ENCODE peak calls at places on chromosomes 13 and 19, in four cellular contexts. E is pancreas, D is tibial artery, L is substantia nigra. U is an unnamed sample.

GRCh38 chr13:40340368-40341085 is 325.9 kb downstream of the FOXO1 start:
- DNase-seq in E (peak; percentile 75), D (no peak), L (no peak), U (no peak)

GRCh38 chr19:53101518-53101917 is 1.7 kb downstream of the ZNF160 start:
- DNase-seq in E (no peak), L (no peak), D (no peak), U (peak; percentile 58)

GRCh38 chr13:99677388-99677951 is 176.2 kb downstream of the TM9SF2 start:
- DNase-seq in D (no peak), E (no peak), L (no peak), U (no peak)

GRCh38 chr19:11102944-11103343 is 13.7 kb downstream of the LDLR start:
- DNase-seq in L (no peak), E (no peak), D (no peak), U (peak; percentile 43)

GRCh38 chr13:75195479-75196111 is 286.4 kb downstream of the TBC1D4 start:
- DNase-seq in D (no peak), E (no peak), L (no peak), U (no peak)

GRCh38 chr13:101521371-101521770 is 68.9 kb downstream of the ITGBL1 start:
- DNase-seq in D (no peak), E (no peak), L (no peak), U (no peak)

GRCh38 chr19:5124111-5124855 is 155.4 kb downstream of the KDM4B start:
- DNase-seq in L (no peak), E (no peak), D (no peak), U (no peak)

GRCh38 chr19:42282036-42282762 is 13.1 kb downstream of the CIC start:
- DNase-seq in D (peak; percentile 72), E (no peak), L (no peak), U (no peak)

GRCh38 chr13:73065665-73066350 is 7.0 kb downstream of the KLF5 start:
- DNase-seq in D (no peak), E (peak; percentile 27), L (no peak), U (no peak)

GRCh38 chr13:51380269-51380668 is 40.8 kb downstream of the SERPINE3 start:
- DNase-seq in E (no peak), L (no peak), D (no peak), U (no peak)

GRCh38 chr13:50255639-50256038 is 240.4 kb downstream of the KCNRG start:
- DNase-seq in E (no peak), L (no peak), D (no peak), U (no peak)

GRCh38 chr13:106570354-106570822 is 2.5 kb upstream of the ARGLU1 start:
- DNase-seq in L (peak; percentile 3), D (peak; percentile 82), E (peak; percentile 86), U (peak; percentile 92)

GRCh38 chr13:65597839-65598818 is 1632.0 kb downstream of the PCDH9 start:
- DNase-seq in E (no peak), L (no peak), D (no peak), U (no peak)

GRCh38 chr13:45162821-45163220 is 38.0 kb downstream of the KCTD4 start:
- DNase-seq in D (no peak), E (no peak), L (no peak), U (no peak)

GRCh38 chr13:44388427-44388826 is 14.8 kb downstream of the SERP2 start:
- DNase-seq in E (no peak), L (no peak), D (no peak), U (no peak)

GRCh38 chr13:60448907-60449510 is 52.0 kb downstream of the TDRD3 start:
- DNase-seq in D (no peak), E (no peak), L (no peak), U (peak; percentile 31)

GRCh38 chr19:30448386-30449130 is 76.4 kb downstream of the ZNF536 start:
- DNase-seq in E (no peak), D (no peak), L (no peak), U (no peak)

GRCh38 chr13:108855737-108856387 is 226.5 kb downstream of the MYO16 start:
- DNase-seq in D (no peak), L (no peak), E (no peak), U (no peak)

GRCh38 chr13:60267498-60268202 is 103.9 kb upstream of the DIAPH3 start:
- DNase-seq in D (no peak), L (no peak), E (peak; percentile 61), U (peak; percentile 19)

GRCh38 chr13:36323951-36324566 is 22.1 kb downstream of the SPART start:
- DNase-seq in D (no peak), L (no peak), E (no peak), U (no peak)

GRCh38 chr19:55536951-55537740 is at the start of gene SBK2:
- DNase-seq in L (no peak), E (no peak), D (no peak), U (no peak)

GRCh38 chr13:95160112-95160906 is 140.9 kb downstream of the ABCC4 start:
- DNase-seq in L (no peak), E (no peak), D (no peak), U (no peak)

GRCh38 chr19:17946965-17947784 is 14.4 kb downstream of the CCDC124 start:
- DNase-seq in D (no peak), L (no peak), E (peak; percentile 45), U (no peak)

GRCh38 chr13:45807520-45808099 is 43.9 kb downstream of the SIAH3 start:
- DNase-seq in D (no peak), L (no peak), E (peak; percentile 28), U (peak; percentile 45)

GRCh38 chr19:5967994-5968430 is 9.9 kb downstream of the RANBP3 start:
- DNase-seq in E (peak; percentile 83), D (peak; percentile 77), L (peak; percentile 43), U (peak; percentile 83)

GRCh38 chr13:99812611-99813010 is 159.0 kb downstream of the ZIC5 start:
- DNase-seq in E (peak; percentile 18), D (no peak), L (no peak), U (no peak)

GRCh38 chr13:48680756-48681392 is 27.1 kb downstream of the CYSLTR2 start:
- DNase-seq in D (no peak), E (no peak), L (no peak), U (no peak)

GRCh38 chr13:102344410-102344809 is 57.4 kb downstream of the FGF14 start:
- DNase-seq in E (no peak), D (no peak), L (no peak), U (no peak)

GRCh38 chr19:3970313-3970807 is 539 bp downstream of the DAPK3 start:
- DNase-seq in D (no peak), L (no peak), E (peak; percentile 40), U (no peak)

GRCh38 chr13:85610024-85610423 is 189.2 kb downstream of the SLITRK6 start:
- DNase-seq in L (no peak), D (no peak), E (no peak), U (no peak)

GRCh38 chr19:44607049-44607448 is 6.3 kb upstream of the IGSF23 start:
- DNase-seq in D (no peak), E (no peak), L (no peak), U (peak; percentile 23)
- H3K27ac ChIP-seq in D (no peak overlapping the region), E (no peak overlapping the region), L (no peak overlapping the region), U (no peak overlapping the region)

GRCh38 chr19:35739275-35740107 is 2.8 kb downstream of the IGFLR1 start:
- DNase-seq in E (no peak), D (no peak), L (no peak), U (no peak)
- H3K27ac ChIP-seq in E (peak overlapping the region; percentile 78), D (peak overlapping the region; percentile 79), L (peak overlapping the region; percentile 87), U (peak overlapping the region; percentile 85)

DNA sequence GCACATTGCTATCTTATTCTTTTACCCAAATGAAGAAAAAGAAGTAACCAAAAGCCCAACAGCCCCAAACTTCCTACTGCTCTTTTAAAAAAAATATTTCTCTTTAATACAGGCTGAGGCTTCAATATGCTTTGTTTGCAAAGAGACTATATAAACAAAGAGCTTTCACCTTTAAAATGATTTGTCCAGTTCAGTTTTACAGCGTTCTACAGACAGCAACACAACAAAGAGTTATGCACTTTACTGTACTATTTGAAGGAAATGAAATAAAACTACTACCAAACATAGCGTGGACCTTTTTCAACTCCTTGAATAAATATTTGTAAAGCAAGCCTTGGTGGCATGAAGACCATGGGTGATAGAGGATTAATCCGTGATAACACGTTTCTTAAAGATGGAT is 151.2 kb downstream of the FGF9 start:
- DNase-seq in E (no peak), D (no peak), L (no peak), U (no peak)
- H3K27ac ChIP-seq in E (no peak overlapping the region), D (no peak overlapping the region), L (no peak overlapping the region), U (no peak overlapping the region)

DNA sequence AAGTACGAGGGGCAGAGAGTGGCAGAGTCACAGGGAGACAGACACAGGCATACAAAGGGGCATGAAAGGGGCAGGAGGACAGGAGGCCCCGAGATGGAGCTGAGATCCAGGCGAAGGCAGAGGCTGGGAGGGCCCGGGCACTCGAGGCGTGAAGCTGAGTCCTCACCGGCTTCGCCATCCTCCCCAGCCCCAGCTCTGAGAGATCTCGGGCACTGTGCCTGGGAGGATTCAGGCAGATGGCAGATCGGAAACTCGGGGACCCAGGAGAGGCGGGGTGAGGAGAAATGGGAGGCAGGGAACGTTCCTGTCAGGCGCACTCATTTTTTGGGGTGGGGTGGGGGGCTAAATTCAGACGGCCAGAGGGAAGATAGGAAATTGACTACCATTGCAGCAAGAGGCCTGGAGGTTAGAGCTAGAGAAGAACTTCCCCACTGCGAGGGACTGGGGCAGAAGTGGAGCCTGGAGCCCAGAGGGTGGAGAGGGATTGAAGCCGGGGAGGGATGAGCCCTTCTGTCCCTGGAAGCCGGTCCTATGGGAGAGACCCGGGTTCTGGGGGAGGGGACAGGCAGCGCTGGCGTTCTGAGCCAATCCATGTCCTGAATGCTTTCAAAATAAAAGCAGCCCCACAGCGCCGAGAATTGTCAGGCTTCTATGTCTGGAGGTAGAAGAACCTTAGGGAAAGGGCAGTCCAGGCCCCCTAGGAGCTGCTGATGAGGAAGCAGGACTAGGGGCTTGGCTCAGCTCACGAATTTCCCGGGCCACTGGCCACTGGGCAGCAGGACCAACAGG is 12.6 kb downstream of the LRRC4B start:
- DNase-seq in E (no peak), L (no peak), D (no peak), U (no peak)
- H3K27ac ChIP-seq in E (no peak overlapping the region), L (peak overlapping the region; percentile 22), D (no peak overlapping the region), U (no peak overlapping the region)

GRCh38 chr19:1084024-1084868 is 10.9 kb downstream of the POLR2E start:
- DNase-seq in E (no peak), D (no peak), L (no peak), U (no peak)
- H3K27ac ChIP-seq in E (no peak overlapping the region), D (no peak overlapping the region), L (no peak overlapping the region), U (no peak overlapping the region)

DNA sequence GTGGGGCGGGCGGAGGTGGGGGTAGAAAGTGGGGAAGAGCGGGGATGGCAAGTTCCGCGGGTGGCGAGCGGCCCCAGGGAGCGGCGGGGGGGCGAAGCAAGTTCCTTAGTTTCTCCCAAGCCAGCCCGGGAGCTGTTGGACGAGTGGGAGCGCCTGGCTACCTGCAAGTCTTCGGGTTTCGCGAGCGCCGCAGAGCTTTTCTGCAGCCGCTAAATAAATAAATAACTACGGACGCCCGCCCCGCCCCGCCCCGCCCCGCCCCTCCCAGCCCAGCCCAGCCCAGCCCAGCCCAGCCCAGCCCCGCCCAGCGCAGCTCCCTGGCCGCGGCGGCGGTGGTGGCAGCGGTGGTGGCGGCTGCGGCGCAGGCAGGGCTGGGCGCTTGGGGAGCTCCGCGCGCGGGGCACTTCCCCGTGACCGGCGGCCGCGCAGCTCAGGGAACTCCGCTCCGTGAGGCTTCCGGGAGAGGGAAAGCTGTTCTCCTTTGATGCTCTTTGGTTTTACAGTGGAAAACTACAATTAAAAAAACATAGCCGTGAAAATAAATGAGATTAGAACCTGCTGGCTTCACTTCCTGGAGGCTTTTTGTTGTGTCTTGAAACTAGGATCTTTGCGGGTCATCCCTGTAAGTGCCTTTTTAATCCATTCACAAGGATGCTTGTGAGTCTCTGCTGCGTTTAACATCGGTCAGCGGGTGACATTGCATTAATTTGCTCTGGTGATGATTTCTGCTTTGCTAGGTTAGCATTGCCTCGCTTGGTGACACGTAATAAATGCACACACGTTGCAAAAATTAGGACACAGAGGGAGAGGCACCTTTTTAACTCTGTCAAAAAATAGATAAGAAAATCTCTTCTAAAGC is at the start of gene UBE2L5:
- DNase-seq in D (peak; percentile 91), L (peak; percentile 53), E (peak; percentile 81), U (peak; percentile 79)
- H3K27ac ChIP-seq in D (peak within 1 kb of the TSS; percentile 95), L (peak within 1 kb of the TSS; percentile 67), E (peak within 1 kb of the TSS; percentile 81), U (peak within 1 kb of the TSS; percentile 95)